ENCODE peak calls at places on chromosome 11, in ten cellular contexts. U is activated CD4-positive, alpha-beta T cell treated with anti-CD3 and anti-CD28 coated beads, Interleukin-2, amount 10 ng/mL, durations not matched to agents 7 days and 5 days; J is stimulated activated CD4-positive, alpha-beta T cell treated with anti-CD3 and anti-CD28 coated beads, Interleukin-4, amount 100 ng/mL, for 4 hours; B is NCI-H146; I is stromal cell of bone marrow; F is SJCRH30; S is AG08396; N is tibial nerve; Q is HEK293T; P is cardiac septum. K is an unnamed sample.

GRCh38 chr11:103202048-103202651 is 92.9 kb downstream of the DYNC2H1 start:
- DNase-seq in S (peak), N (no peak), F (no peak), Q (peak), B (peak), I (peak), P (no peak), J (no peak), U (no peak), K (peak)

GRCh38 chr11:76391039-76391438 is 9.9 kb downstream of the GVQW3 start:
- DNase-seq in F (peak), U (no peak), J (no peak), P (no peak), Q (no peak), N (no peak), I (no peak), S (no peak), B (peak), K (no peak)

GRCh38 chr11:83195176-83195531 is 1.6 kb downstream of the ANKRD42 start:
- DNase-seq in U (no peak), Q (no peak), F (no peak), J (no peak), I (no peak), S (no peak), N (no peak), P (no peak), B (no peak), K (peak)

GRCh38 chr11:126529037-126529436 is 173.6 kb downstream of the ST3GAL4 start:
- DNase-seq in J (no peak), Q (no peak), F (no peak), S (no peak), P (no peak), I (no peak), N (no peak), B (no peak), U (no peak), K (no peak)

GRCh38 chr11:79227732-79228416 is 213.0 kb downstream of the TENM4 start:
- DNase-seq in P (no peak), Q (no peak), I (no peak), S (no peak), F (no peak), N (no peak), B (no peak), J (no peak), U (no peak), K (no peak)

GRCh38 chr11:26792956-26793355 is 71.1 kb upstream of the SLC5A12 start:
- DNase-seq in U (no peak), J (no peak), S (no peak), N (no peak), B (no peak), P (no peak), Q (no peak), F (no peak), I (no peak), K (peak)

GRCh38 chr11:61539009-61539408 is 30.5 kb downstream of the LRRC10B start:
- DNase-seq in U (no peak), F (no peak), P (no peak), I (no peak), J (no peak), S (no peak), N (no peak), B (no peak), Q (no peak), K (no peak)

GRCh38 chr11:73359341-73359740 is 16.9 kb upstream of the RELT start:
- DNase-seq in U (no peak), B (no peak), I (peak), F (no peak), Q (no peak), S (no peak), J (no peak), N (no peak), P (no peak), K (no peak)

GRCh38 chr11:73177380-73178091 is 35.4 kb upstream of the FCHSD2 start:
- DNase-seq in Q (no peak), J (no peak), P (no peak), F (no peak), B (no peak), N (no peak), S (no peak), U (no peak), I (no peak), K (peak)

GRCh38 chr11:127521413-127521812 is 520.8 kb upstream of the KIRREL3 start:
- DNase-seq in I (peak), N (no peak), Q (no peak), J (no peak), F (no peak), S (peak), B (no peak), P (no peak), U (no peak), K (peak)

GRCh38 chr11:72805214-72805613 is 9.0 kb upstream of the ATG16L2 start:
- DNase-seq in J (no peak), I (no peak), F (no peak), Q (no peak), N (no peak), P (no peak), B (no peak), U (no peak), S (no peak), K (no peak)

GRCh38 chr11:64809781-64810241 is 540 bp downstream of the MEN1 start:
- DNase-seq in F (no peak), I (no peak), U (peak), Q (peak), N (no peak), J (peak), S (peak), B (peak), P (no peak), K (peak)

GRCh38 chr11:3947084-3947483 is 91.6 kb downstream of the STIM1 start:
- DNase-seq in I (no peak), F (peak), J (no peak), N (peak), B (no peak), Q (no peak), P (no peak), S (peak), U (peak), K (peak)

GRCh38 chr11:64650923-64651523 is 60.0 kb downstream of the SLC22A12 start:
- DNase-seq in F (no peak), I (no peak), S (peak), P (no peak), J (no peak), Q (peak), U (no peak), N (no peak), B (no peak), K (peak)

GRCh38 chr11:127275771-127276170 is 275.2 kb upstream of the KIRREL3 start:
- DNase-seq in U (no peak), F (no peak), S (no peak), B (no peak), I (no peak), N (no peak), Q (no peak), P (no peak), J (no peak), K (no peak)

GRCh38 chr11:17692006-17692405 is 27.4 kb upstream of the MYOD1 start:
- DNase-seq in U (no peak), B (peak), Q (no peak), N (no peak), I (no peak), S (no peak), F (no peak), P (no peak), J (no peak), K (no peak)

GRCh38 chr11:61967924-61968757 is 707 bp upstream of the FTH1 start:
- DNase-seq in N (no peak), I (no peak), U (peak), F (peak), B (peak), Q (no peak), J (peak), P (no peak), S (no peak), K (peak)

GRCh38 chr11:68542617-68543016 is 82.1 kb downstream of the PPP6R3 start:
- DNase-seq in U (no peak), Q (no peak), B (no peak), J (no peak), F (no peak), I (peak), S (peak), N (no peak), P (no peak), K (peak)

GRCh38 chr11:62399172-62399867 is 19.5 kb upstream of the SCGB1A1 start:
- DNase-seq in U (no peak), Q (no peak), P (no peak), F (no peak), N (peak), J (no peak), I (no peak), S (no peak), B (no peak), K (peak)

GRCh38 chr11:50075856-50076255 is 43.2 kb downstream of the OR4C45 start:
- DNase-seq in F (no peak), S (no peak), B (no peak), Q (no peak), I (no peak), P (no peak), U (no peak), N (no peak), J (no peak), K (no peak)

GRCh38 chr11:45470151-45471001 is 184.2 kb upstream of the SYT13 start:
- DNase-seq in N (peak), J (no peak), B (no peak), P (no peak), F (no peak), S (no peak), Q (no peak), I (peak), U (no peak), K (peak)

GRCh38 chr11:64594159-64594939 is 3.3 kb downstream of the SLC22A12 start:
- DNase-seq in P (peak), S (no peak), F (no peak), Q (no peak), U (no peak), B (no peak), I (no peak), J (no peak), N (no peak), K (no peak)